ENCODE peak calls at places on chromosomes 5 and 9, in nine cellular contexts. S is globus pallidus; Z is left lung; P is smooth muscle cell of the brain vasculature; U is NCI-H2081; Q is stimulated activated CD8-positive, alpha-beta memory T cell treated with anti-CD3 and anti-CD28 coated beads, Interleukin-12 subunit alpha, Interleukin-12 subunit beta, amount 100 ng/mL, for 1 hour; I is GM10248; Y is germinal center; E is activated CD4-positive, alpha-beta T cell treated with anti-CD3 and anti-CD28 coated beads for 48 hours. T is an unnamed sample.

GRCh38 chr9:136526625-136527066 is 19.2 kb downstream of the NOTCH1 start:
- DNase-seq in S (peak), Z (no peak), P (no peak), U (no peak), Q (no peak), I (no peak), Y (no peak), E (no peak), T (peak)

GRCh38 chr9:128254855-128255759 is 20.7 kb downstream of the GOLGA2 start:
- DNase-seq in S (peak), Z (peak), P (no peak), U (peak), Q (no peak), I (peak), Y (peak), E (peak), T (no peak)

GRCh38 chr5:150522504-150523464 is 14.9 kb downstream of the NDST1 start:
- DNase-seq in S (no peak), Z (no peak), P (no peak), U (peak), Q (no peak), I (no peak), Y (no peak), E (no peak), T (peak)

GRCh38 chr9:32304495-32304894 is 79.9 kb upstream of the ACO1 start:
- DNase-seq in S (no peak), Z (no peak), P (no peak), U (no peak), Q (no peak), I (no peak), Y (no peak), E (no peak), T (no peak)

GRCh38 chr5:132608107-132608506 is 49.9 kb upstream of the IL13 start:
- DNase-seq in S (no peak), Z (no peak), P (no peak), U (no peak), Q (no peak), I (no peak), Y (no peak), E (no peak), T (no peak)

GRCh38 chr5:1723476-1723875 is 76.2 kb downstream of the MRPL36 start:
- DNase-seq in S (no peak), Z (no peak), P (no peak), U (no peak), Q (no peak), I (no peak), Y (no peak), E (no peak), T (no peak)

GRCh38 chr5:178120661-178121357 is 7.5 kb downstream of the N4BP3 start:
- DNase-seq in S (no peak), Z (peak), P (no peak), U (peak), Q (peak), I (peak), Y (peak), E (peak), T (peak)

GRCh38 chr9:70013598-70014196 is 30.0 kb upstream of the MAMDC2 start:
- DNase-seq in S (no peak), Z (no peak), P (no peak), U (peak), Q (no peak), I (no peak), Y (no peak), E (no peak), T (no peak)

GRCh38 chr5:168064933-168065622 is 226.4 kb upstream of the WWC1 start:
- DNase-seq in S (no peak), Z (no peak), P (no peak), U (no peak), Q (no peak), I (no peak), Y (no peak), E (no peak), T (no peak)